ENCODE peak calls at places on chromosomes 5 and 9, in six cellular contexts. L is tibial artery, H is natural killer cell, D is AG09319, Y is choroid plexus epithelial cell, R is AG04449. O is an unnamed sample.
A peak's percentile ranks its signal among the peaks of the same experiment; 100 is the strongest.

GRCh38 chr9:38228331-38229122 is 159.5 kb upstream of the SHB start:
- DNase-seq in Y (no peak), D (no peak), H (no peak), L (no peak), R (no peak), O (no peak)

GRCh38 chr5:171505473-171506043 is 86.1 kb downstream of the FGF18 start:
- DNase-seq in L (no peak), Y (no peak), R (no peak), D (no peak), H (no peak), O (no peak)

GRCh38 chr5:96780626-96781025 is 27.1 kb downstream of the ERAP1 start:
- DNase-seq in L (no peak), Y (peak; percentile 59), H (no peak), R (no peak), D (no peak), O (no peak)

GRCh38 chr9:38620483-38621433 is at the start of gene ANKRD18A:
- DNase-seq in H (peak; percentile 26), R (no peak), D (peak; percentile 7), L (no peak), Y (peak; percentile 50), O (no peak)

GRCh38 chr5:33272288-33272687 is 168.5 kb upstream of the TARS1 start:
- DNase-seq in R (peak; percentile 68), D (peak; percentile 52), L (no peak), Y (peak; percentile 90), H (no peak), O (no peak)

GRCh38 chr5:142520885-142521284 is 165.0 kb downstream of the FGF1 start:
- DNase-seq in L (no peak), D (no peak), R (peak; percentile 14), Y (no peak), H (no peak), O (no peak)

GRCh38 chr5:136420168-136420916 is 55.0 kb upstream of the TRPC7 start:
- DNase-seq in D (no peak), L (no peak), R (no peak), Y (no peak), H (no peak), O (no peak)

GRCh38 chr9:32431940-32432555 is 47.6 kb downstream of the ACO1 start:
- DNase-seq in D (peak; percentile 18), H (no peak), L (peak; percentile 39), R (no peak), Y (peak; percentile 69), O (no peak)

GRCh38 chr9:128091144-128091543 is 23.1 kb downstream of the SLC25A25 start:
- DNase-seq in R (peak; percentile 63), L (peak; percentile 86), Y (peak; percentile 90), H (no peak), D (peak; percentile 90), O (no peak)

GRCh38 chr5:66440202-66440680 is 156.0 kb upstream of the MAST4 start:
- DNase-seq in H (no peak), D (no peak), R (no peak), Y (peak; percentile 17), L (peak; percentile 45), O (no peak)

GRCh38 chr5:50808406-50808805 is 142.0 kb downstream of the PARP8 start:
- DNase-seq in H (no peak), Y (no peak), L (no peak), R (no peak), D (no peak), O (no peak)

GRCh38 chr9:106622148-106622547 is 240.8 kb upstream of the ZNF462 start:
- DNase-seq in H (no peak), Y (no peak), D (no peak), R (no peak), L (no peak), O (no peak)

GRCh38 chr5:33793836-33794549 is 97.8 kb downstream of the ADAMTS12 start:
- DNase-seq in L (no peak), D (no peak), Y (peak; percentile 51), R (no peak), H (no peak), O (no peak)

GRCh38 chr5:180364306-180364856 is 11.2 kb upstream of the GFPT2 start:
- DNase-seq in L (no peak), Y (no peak), H (no peak), R (no peak), D (no peak), O (no peak)

GRCh38 chr9:134683714-134684374 is 42.2 kb downstream of the COL5A1 start:
- DNase-seq in H (no peak), L (peak; percentile 58), Y (no peak), R (no peak), D (no peak), O (no peak)
- TF ChIP-seq CTCF in H (no peak), L (no peak), Y (no peak), R (no peak), D (no peak), O (no peak)

DNA sequence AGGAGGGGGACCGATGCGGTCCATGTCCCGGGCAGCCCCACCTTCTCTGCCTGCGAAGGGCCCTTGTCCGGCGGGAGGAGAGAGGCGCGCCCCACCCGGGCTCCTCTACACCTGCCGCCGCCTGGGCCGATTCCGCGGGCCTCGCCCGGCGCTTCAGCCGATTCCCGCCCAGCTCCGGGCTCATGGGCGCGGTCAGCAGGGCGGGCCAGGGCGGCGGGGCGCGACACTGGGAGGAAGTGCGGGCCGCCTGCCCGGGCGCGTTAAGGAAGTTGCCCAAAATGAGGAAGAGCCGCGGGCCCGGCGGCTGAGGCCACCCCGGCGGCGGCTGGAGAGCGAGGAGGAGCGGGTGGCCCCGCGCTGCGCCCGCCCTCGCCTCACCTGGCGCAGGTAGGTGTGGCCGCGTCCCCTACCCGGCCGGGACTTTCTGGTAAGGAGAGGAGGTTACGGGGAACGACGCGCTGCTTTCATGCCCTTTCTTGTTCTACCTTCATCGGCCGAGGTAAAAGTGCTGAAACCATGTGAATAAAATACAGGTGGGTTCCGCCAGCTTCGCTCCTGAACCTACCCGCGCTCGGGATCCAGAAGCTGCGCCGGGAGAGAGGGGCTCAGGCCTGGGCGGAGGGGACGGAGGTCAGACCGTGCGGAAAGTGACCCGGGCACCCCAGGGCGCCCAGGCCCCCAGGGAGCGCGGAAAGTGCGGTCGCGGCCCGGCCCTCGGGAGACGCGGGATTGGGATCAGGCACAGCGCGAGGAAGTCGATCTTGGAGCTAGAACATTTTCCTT is at the start of gene SYK:
- DNase-seq in Y (no peak), R (no peak), H (peak; percentile 45), D (no peak), L (peak; percentile 46), O (no peak)
- TF ChIP-seq CTCF in Y (no peak), R (no peak), H (no peak), D (no peak), L (no peak), O (no peak)

DNA sequence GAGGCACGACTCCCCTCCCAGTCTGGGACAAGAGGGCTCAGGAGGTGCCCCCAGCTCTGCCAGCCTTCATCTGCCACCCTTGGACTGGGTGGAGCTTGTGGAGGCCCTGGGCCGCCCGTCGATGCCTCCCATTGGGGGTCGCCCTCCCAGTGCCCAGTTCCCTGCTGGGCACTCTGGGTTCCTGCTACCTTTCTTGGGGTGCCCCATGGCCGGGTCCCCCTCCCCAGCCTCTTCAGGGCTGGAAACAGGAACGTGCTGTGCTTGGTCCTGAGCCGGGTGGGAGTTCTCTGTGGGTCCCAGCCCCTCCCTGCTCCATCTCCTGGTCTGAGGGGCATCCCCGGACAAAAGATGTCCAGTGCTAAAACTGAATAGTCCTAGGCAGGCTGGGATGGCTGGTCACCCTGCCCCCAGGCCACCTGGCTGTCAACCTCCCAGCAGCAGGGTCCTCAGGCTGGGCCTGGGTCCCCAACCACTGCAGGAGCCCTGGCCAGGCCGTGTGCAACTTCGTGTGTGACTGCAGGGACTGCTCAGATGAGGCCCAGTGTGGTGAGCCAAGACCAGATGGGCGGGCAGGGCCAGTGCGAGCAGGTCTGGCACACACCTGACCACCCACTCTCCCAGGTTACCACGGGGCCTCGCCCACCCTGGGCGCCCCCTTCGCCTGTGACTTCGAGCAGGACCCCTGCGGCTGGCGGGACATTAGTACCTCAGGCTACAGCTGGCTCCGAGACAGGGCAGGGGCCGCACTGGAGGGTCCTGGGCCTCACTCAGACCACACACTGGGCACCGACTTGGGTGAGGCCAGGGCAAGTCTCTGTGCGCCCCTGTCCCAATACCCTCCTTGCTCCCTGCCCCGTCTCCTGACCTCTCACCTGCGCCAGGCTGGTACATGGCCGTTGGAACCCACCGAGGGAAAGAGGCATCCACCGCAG is 784 bp downstream of the MAMDC4 start:
- DNase-seq in Y (no peak), L (no peak), D (no peak), R (no peak), H (no peak), O (no peak)
- TF ChIP-seq CTCF in Y (no peak), L (no peak), D (no peak), R (no peak), H (no peak), O (no peak)

DNA sequence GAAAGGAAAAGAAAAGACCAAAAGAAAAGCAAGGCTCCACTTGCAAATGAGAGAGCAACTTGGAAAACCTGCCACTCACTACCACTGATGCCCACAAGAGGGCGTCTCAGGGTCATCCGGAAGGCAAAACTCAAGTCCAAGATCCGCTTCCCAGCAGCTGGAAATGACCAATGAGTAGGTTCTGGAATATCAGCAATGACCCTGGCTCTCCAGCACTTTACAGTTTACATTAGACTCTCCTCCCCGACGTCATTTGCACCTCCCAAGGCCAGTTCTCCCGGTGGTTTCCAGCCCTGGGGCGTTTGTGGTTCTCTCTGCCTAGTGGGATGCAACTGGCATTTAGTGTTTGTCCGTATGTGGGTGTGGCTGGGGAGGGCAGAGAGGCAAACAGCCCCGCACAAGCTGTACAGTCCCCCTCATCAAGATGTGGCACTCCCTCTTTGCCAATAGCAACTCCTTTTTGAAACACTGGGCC is 193.8 kb upstream of the ZNF618 start:
- DNase-seq in Y (peak; percentile 90), H (peak; percentile 48), R (no peak), D (peak; percentile 84), L (peak; percentile 66), O (peak; percentile 85)
- TF ChIP-seq CTCF in Y (peak; percentile 97), H (peak; percentile 98), R (peak; percentile 88), D (peak; percentile 97), L (peak; percentile 80), O (no peak)

DNA sequence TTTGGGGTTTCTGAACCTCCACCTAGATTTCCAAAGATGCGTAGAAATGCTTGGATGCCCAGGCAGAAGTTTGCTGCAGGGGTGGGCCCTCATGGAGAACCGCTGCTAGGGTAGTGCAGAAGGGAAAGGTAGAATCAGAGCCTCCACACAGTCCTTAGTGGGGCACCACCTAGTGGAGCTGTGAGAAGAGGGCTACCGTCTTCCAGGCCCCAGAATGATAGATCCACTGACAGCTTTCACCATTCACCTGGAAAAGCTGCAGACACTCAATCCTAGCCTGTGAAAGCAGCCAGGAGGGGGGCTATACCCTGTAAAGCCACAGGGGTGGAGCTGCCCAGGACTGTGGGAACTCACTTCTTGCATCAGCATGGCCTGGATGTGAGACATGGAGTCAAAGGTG is 13.3 kb upstream of the HSDL2 start:
- DNase-seq in L (no peak), H (no peak), Y (no peak), R (no peak), D (no peak), O (no peak)
- TF ChIP-seq CTCF in L (no peak), H (no peak), Y (peak; percentile 55), R (no peak), D (no peak), O (no peak)

DNA sequence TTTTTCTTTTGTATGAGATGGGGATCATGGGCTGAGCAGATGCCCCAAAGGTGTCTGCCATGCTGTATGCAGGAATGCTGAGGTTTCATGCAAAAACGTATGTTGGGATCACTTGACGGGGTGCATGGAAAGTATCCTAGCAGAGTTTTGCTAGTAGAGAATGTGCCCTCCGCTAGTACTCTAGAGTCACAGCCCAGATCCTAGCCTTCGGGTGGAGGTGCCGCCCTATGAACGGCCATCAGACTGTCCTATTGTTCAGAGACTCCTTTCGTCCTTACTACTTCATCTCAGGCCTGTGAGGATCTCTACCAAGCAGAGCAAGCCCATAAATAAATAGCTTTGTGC is 69.6 kb upstream of the SPATA31E1 start:
- DNase-seq in H (no peak), Y (no peak), D (no peak), R (no peak), L (no peak), O (no peak)
- TF ChIP-seq CTCF in H (no peak), Y (no peak), D (no peak), R (no peak), L (no peak), O (no peak)

O was measured in omental fat pad.